ENCODE peak calls at places on chromosomes 5 and 9, in four cellular contexts. H is HEK293T, Z is globus pallidus, F is T-cell. L is an unnamed sample.

GRCh38 chr9:127770905-127771569 is 7.4 kb downstream of the SH2D3C start:
- DNase-seq in H (peak), Z (peak), F (peak), L (peak)

GRCh38 chr9:14221558-14221957 is 92.4 kb downstream of the NFIB start:
- DNase-seq in H (no peak), Z (no peak), F (no peak), L (no peak)

GRCh38 chr9:113187935-113188595 is 33.0 kb downstream of the FKBP15 start:
- DNase-seq in H (no peak), Z (no peak), F (no peak), L (no peak)

GRCh38 chr5:98997000-98997399 is 68.2 kb upstream of the CHD1 start:
- DNase-seq in H (no peak), Z (no peak), F (no peak), L (no peak)

GRCh38 chr9:93094294-93095204 is 1.5 kb upstream of the CARD19 start:
- DNase-seq in H (no peak), Z (peak), F (no peak), L (no peak)

GRCh38 chr5:141958113-141958512 is at the start of gene PCDH12:
- DNase-seq in H (no peak), Z (no peak), F (no peak), L (peak)

GRCh38 chr9:91162311-91162710 is 199.4 kb downstream of the AUH start:
- DNase-seq in H (no peak), Z (no peak), F (no peak), L (no peak)

GRCh38 chr5:33361781-33362180 is 79.0 kb upstream of the TARS1 start:
- DNase-seq in H (no peak), Z (no peak), F (no peak), L (no peak)

GRCh38 chr5:132380047-132380446 is 10.5 kb downstream of the SLC22A5 start:
- DNase-seq in H (no peak), Z (no peak), F (no peak), L (no peak)

GRCh38 chr9:88179080-88179521 is 40.8 kb upstream of the SPATA31C2 start:
- DNase-seq in H (no peak), Z (no peak), F (peak), L (no peak)

GRCh38 chr9:100427366-100428263 is 672 bp downstream of the MSANTD3 start:
- DNase-seq in H (peak), Z (peak), F (peak), L (no peak)

GRCh38 chr9:93900971-93901861 is 53.9 kb downstream of the BARX1 start:
- DNase-seq in H (no peak), Z (no peak), F (no peak), L (no peak)

GRCh38 chr5:137265457-137265856 is 233.7 kb downstream of the SPOCK1 start:
- DNase-seq in H (no peak), Z (no peak), F (no peak), L (no peak)

GRCh38 chr5:154967419-154968024 is 26.6 kb downstream of the MRPL22 start:
- DNase-seq in H (peak), Z (peak), F (no peak), L (no peak)

GRCh38 chr9:135796784-135797462 is 94.9 kb downstream of the KCNT1 start:
- DNase-seq in H (no peak), Z (no peak), F (no peak), L (no peak)

GRCh38 chr5:130066644-130067043 is 162.4 kb downstream of the CHSY3 start:
- DNase-seq in H (no peak), Z (no peak), F (no peak), L (no peak)

GRCh38 chr9:130667117-130667430 is 2.7 kb downstream of the PRDM12 start:
- DNase-seq in H (no peak), Z (no peak), F (no peak), L (no peak)

GRCh38 chr9:13267743-13268142 is 11.7 kb downstream of the MPDZ start:
- DNase-seq in H (peak), Z (no peak), F (no peak), L (no peak)

GRCh38 chr5:17190242-17190778 is 27.1 kb upstream of the BASP1 start:
- DNase-seq in H (peak), Z (peak), F (no peak), L (no peak)

GRCh38 chr5:13553896-13554295 is 390.6 kb downstream of the DNAH5 start:
- DNase-seq in H (peak), Z (no peak), F (no peak), L (no peak)

GRCh38 chr5:113212244-113212920 is 222.4 kb downstream of the TSSK1B start:
- DNase-seq in H (no peak), Z (peak), F (no peak), L (no peak)

GRCh38 chr5:132238169-132238744 is 10.6 kb upstream of the P4HA2 start:
- DNase-seq in H (peak), Z (no peak), F (peak), L (peak)

L was measured in naive thymus-derived CD4-positive, alpha-beta T cell.